ENCODE peak calls at places on chromosome 6, in ten cellular contexts. One of them, this sample, is unnamed.
A peak's percentile ranks its signal among the peaks of the same experiment; 100 is the strongest.

GRCh38 chr6:152695317-152696043 is 2.2 kb upstream of the MYCT1 start:
- DNase-seq in GM20000: no peak
- DNase-seq in NCI-H146: no peak
- DNase-seq in fibroblast of lung: no peak
- DNase-seq in endothelial cell: no peak
- DNase-seq in NCI-H187: no peak
- DNase-seq in GM04503: no peak
- DNase-seq in GM19239: no peak
- DNase-seq in GM18507: no peak
- DNase-seq in NCI-H345: no peak
- DNase-seq in this sample: no peak

GRCh38 chr6:139373154-139373927 is 1.1 kb downstream of the CITED2 start:
- DNase-seq in endothelial cell: peak; percentile 63
- DNase-seq in fibroblast of lung: peak; percentile 57
- DNase-seq in GM18507: no peak
- DNase-seq in NCI-H187: peak; percentile 36
- DNase-seq in GM04503: peak; percentile 11
- DNase-seq in NCI-H146: peak; percentile 86
- DNase-seq in NCI-H345: peak; percentile 61
- DNase-seq in GM19239: no peak
- DNase-seq in GM20000: peak; percentile 64
- DNase-seq in this sample: no peak

GRCh38 chr6:126143650-126144260 is 157.4 kb downstream of the TRMT11 start:
- DNase-seq in NCI-H345: no peak
- DNase-seq in NCI-H187: no peak
- DNase-seq in GM19239: no peak
- DNase-seq in GM20000: no peak
- DNase-seq in GM04503: no peak
- DNase-seq in GM18507: no peak
- DNase-seq in fibroblast of lung: no peak
- DNase-seq in NCI-H146: no peak
- DNase-seq in endothelial cell: no peak
- DNase-seq in this sample: no peak

GRCh38 chr6:155247618-155248017 is 16.2 kb upstream of the CLDN20 start:
- DNase-seq in GM19239: no peak
- DNase-seq in GM04503: no peak
- DNase-seq in NCI-H345: no peak
- DNase-seq in endothelial cell: no peak
- DNase-seq in NCI-H187: no peak
- DNase-seq in NCI-H146: no peak
- DNase-seq in GM18507: no peak
- DNase-seq in GM20000: no peak
- DNase-seq in fibroblast of lung: peak; percentile 37
- DNase-seq in this sample: peak; percentile 67

GRCh38 chr6:87944541-87944954 is 103.1 kb upstream of the SPACA1 start:
- DNase-seq in endothelial cell: no peak
- DNase-seq in fibroblast of lung: peak; percentile 33
- DNase-seq in NCI-H187: no peak
- DNase-seq in NCI-H345: peak; percentile 20
- DNase-seq in NCI-H146: no peak
- DNase-seq in GM18507: no peak
- DNase-seq in GM20000: peak; percentile 16
- DNase-seq in GM04503: peak; percentile 39
- DNase-seq in GM19239: no peak
- DNase-seq in this sample: no peak

GRCh38 chr6:36793913-36794703 is 45.1 kb downstream of the CPNE5 start:
- DNase-seq in GM04503: no peak
- DNase-seq in GM18507: no peak
- DNase-seq in GM19239: no peak
- DNase-seq in fibroblast of lung: no peak
- DNase-seq in NCI-H187: no peak
- DNase-seq in NCI-H146: no peak
- DNase-seq in NCI-H345: no peak
- DNase-seq in endothelial cell: no peak
- DNase-seq in GM20000: no peak
- DNase-seq in this sample: no peak

GRCh38 chr6:139296927-139297326 is 5.1 kb upstream of the TXLNB start:
- DNase-seq in GM19239: no peak
- DNase-seq in GM04503: no peak
- DNase-seq in GM18507: no peak
- DNase-seq in NCI-H146: no peak
- DNase-seq in fibroblast of lung: no peak
- DNase-seq in NCI-H345: no peak
- DNase-seq in GM20000: no peak
- DNase-seq in endothelial cell: no peak
- DNase-seq in NCI-H187: no peak
- DNase-seq in this sample: no peak

GRCh38 chr6:165181951-165182414 is 127.4 kb downstream of the C6orf118 start:
- DNase-seq in GM04503: peak; percentile 39
- DNase-seq in endothelial cell: no peak
- DNase-seq in NCI-H345: no peak
- DNase-seq in GM19239: no peak
- DNase-seq in NCI-H187: no peak
- DNase-seq in GM18507: no peak
- DNase-seq in NCI-H146: no peak
- DNase-seq in fibroblast of lung: no peak
- DNase-seq in GM20000: no peak
- DNase-seq in this sample: peak; percentile 9

GRCh38 chr6:33702345-33702977 is 9.0 kb downstream of the UQCC2 start:
- DNase-seq in GM04503: no peak
- DNase-seq in GM20000: no peak
- DNase-seq in fibroblast of lung: peak; percentile 67
- DNase-seq in NCI-H187: no peak
- DNase-seq in NCI-H146: no peak
- DNase-seq in GM18507: no peak
- DNase-seq in GM19239: no peak
- DNase-seq in endothelial cell: peak; percentile 40
- DNase-seq in NCI-H345: no peak
- DNase-seq in this sample: peak; percentile 21

GRCh38 chr6:112243861-112244415 is 10.4 kb downstream of the LAMA4 start:
- DNase-seq in endothelial cell: no peak
- DNase-seq in NCI-H345: peak; percentile 15
- DNase-seq in GM20000: no peak
- DNase-seq in GM19239: no peak
- DNase-seq in NCI-H146: no peak
- DNase-seq in NCI-H187: no peak
- DNase-seq in GM18507: no peak
- DNase-seq in fibroblast of lung: no peak
- DNase-seq in GM04503: no peak
- DNase-seq in this sample: no peak

GRCh38 chr6:37381579-37381978 is 27.8 kb downstream of the RNF8 start:
- DNase-seq in GM19239: peak; percentile 22
- DNase-seq in GM18507: peak; percentile 18
- DNase-seq in NCI-H146: peak; percentile 96
- DNase-seq in GM20000: peak; percentile 62
- DNase-seq in NCI-H345: peak; percentile 58
- DNase-seq in endothelial cell: peak; percentile 20
- DNase-seq in NCI-H187: peak; percentile 24
- DNase-seq in GM04503: no peak
- DNase-seq in fibroblast of lung: peak; percentile 60
- DNase-seq in this sample: no peak

GRCh38 chr6:30397697-30398096 is 52.7 kb downstream of the RPP21 start:
- DNase-seq in NCI-H146: no peak
- DNase-seq in GM19239: no peak
- DNase-seq in GM20000: no peak
- DNase-seq in fibroblast of lung: no peak
- DNase-seq in NCI-H187: no peak
- DNase-seq in NCI-H345: no peak
- DNase-seq in endothelial cell: no peak
- DNase-seq in GM18507: no peak
- DNase-seq in GM04503: no peak
- DNase-seq in this sample: no peak

GRCh38 chr6:43798688-43799444 is 28.9 kb downstream of the VEGFA start:
- DNase-seq in GM04503: no peak
- DNase-seq in GM19239: no peak
- DNase-seq in NCI-H187: no peak
- DNase-seq in GM18507: no peak
- DNase-seq in NCI-H146: peak; percentile 37
- DNase-seq in NCI-H345: no peak
- DNase-seq in endothelial cell: no peak
- DNase-seq in fibroblast of lung: peak; percentile 72
- DNase-seq in GM20000: peak; percentile 41
- DNase-seq in this sample: no peak

GRCh38 chr6:144581807-144582537 is 296.8 kb downstream of the UTRN start:
- DNase-seq in GM19239: no peak
- DNase-seq in GM04503: no peak
- DNase-seq in NCI-H187: no peak
- DNase-seq in GM18507: no peak
- DNase-seq in GM20000: peak; percentile 6
- DNase-seq in NCI-H345: no peak
- DNase-seq in NCI-H146: peak; percentile 71
- DNase-seq in endothelial cell: peak; percentile 23
- DNase-seq in fibroblast of lung: peak; percentile 57
- DNase-seq in this sample: no peak

GRCh38 chr6:133609404-133610270 is 279.3 kb upstream of the TCF21 start:
- DNase-seq in NCI-H345: no peak
- DNase-seq in GM18507: no peak
- DNase-seq in GM04503: peak; percentile 96
- DNase-seq in NCI-H146: no peak
- DNase-seq in endothelial cell: no peak
- DNase-seq in GM19239: no peak
- DNase-seq in GM20000: no peak
- DNase-seq in NCI-H187: no peak
- DNase-seq in fibroblast of lung: peak; percentile 100
- DNase-seq in this sample: peak; percentile 100

GRCh38 chr6:42369568-42369967 is 82.2 kb downstream of the TRERF1 start:
- DNase-seq in fibroblast of lung: no peak
- DNase-seq in GM20000: peak; percentile 31
- DNase-seq in NCI-H146: no peak
- DNase-seq in GM04503: no peak
- DNase-seq in NCI-H187: no peak
- DNase-seq in GM18507: no peak
- DNase-seq in endothelial cell: no peak
- DNase-seq in GM19239: peak; percentile 30
- DNase-seq in NCI-H345: no peak
- DNase-seq in this sample: no peak

GRCh38 chr6:107811591-107812218 is 12.4 kb downstream of the SCML4 start:
- DNase-seq in NCI-H146: no peak
- DNase-seq in fibroblast of lung: no peak
- DNase-seq in NCI-H187: no peak
- DNase-seq in endothelial cell: no peak
- DNase-seq in GM04503: no peak
- DNase-seq in GM19239: no peak
- DNase-seq in GM20000: no peak
- DNase-seq in GM18507: no peak
- DNase-seq in NCI-H345: no peak
- DNase-seq in this sample: no peak

GRCh38 chr6:138094260-138094659 is 13.0 kb downstream of the PERP start:
- DNase-seq in GM20000: no peak
- DNase-seq in GM19239: no peak
- DNase-seq in NCI-H187: no peak
- DNase-seq in fibroblast of lung: no peak
- DNase-seq in endothelial cell: no peak
- DNase-seq in GM04503: no peak
- DNase-seq in NCI-H146: no peak
- DNase-seq in GM18507: no peak
- DNase-seq in NCI-H345: no peak
- DNase-seq in this sample: no peak

GRCh38 chr6:159981591-159982245 is 12.8 kb downstream of the IGF2R start:
- DNase-seq in NCI-H187: no peak
- DNase-seq in NCI-H345: no peak
- DNase-seq in GM04503: no peak
- DNase-seq in NCI-H146: no peak
- DNase-seq in GM20000: peak; percentile 73
- DNase-seq in GM18507: no peak
- DNase-seq in fibroblast of lung: peak; percentile 83
- DNase-seq in GM19239: no peak
- DNase-seq in endothelial cell: peak; percentile 51
- DNase-seq in this sample: no peak

GRCh38 chr6:91088976-91089375 is 502.1 kb upstream of the MAP3K7 start:
- DNase-seq in NCI-H345: no peak
- DNase-seq in GM20000: no peak
- DNase-seq in GM04503: no peak
- DNase-seq in GM18507: no peak
- DNase-seq in NCI-H187: no peak
- DNase-seq in fibroblast of lung: no peak
- DNase-seq in endothelial cell: no peak
- DNase-seq in GM19239: no peak
- DNase-seq in NCI-H146: peak; percentile 57
- DNase-seq in this sample: no peak

This sample was measured in AG04449.